ENCODE peak calls at places on chromosomes 2 and 18, in ten cellular contexts. H is H9; X is kidney; W is cardiac muscle cell; D is stomach; V is fibroblast of lung; S is K562; P is keratinocyte; U is heart right ventricle; T is CD8-positive, alpha-beta T cell. E is an unnamed sample.

GRCh38 chr2:15748736-15749323 is 157.2 kb downstream of the DDX1 start:
- DNase-seq in P (no peak), V (no peak), T (no peak), U (no peak), X (no peak), D (peak; percentile 35), S (peak; percentile 79), W (peak; percentile 83), H (peak; percentile 86), E (no peak)

GRCh38 chr2:158810761-158811470 is 15.8 kb downstream of the DAPL1 start:
- DNase-seq in P (no peak), W (no peak), H (no peak), V (no peak), X (no peak), D (no peak), T (no peak), S (no peak), U (no peak), E (no peak)

GRCh38 chr2:168962636-168963035 is 61.5 kb downstream of the G6PC2 start:
- DNase-seq in W (no peak), X (no peak), H (no peak), S (no peak), V (peak; percentile 12), P (no peak), D (no peak), U (no peak), T (no peak), E (no peak)

GRCh38 chr2:178761759-178762371 is 45.4 kb downstream of the TTN start:
- DNase-seq in D (no peak), X (no peak), H (no peak), W (peak; percentile 53), U (no peak), V (peak; percentile 36), T (no peak), S (peak; percentile 35), P (no peak), E (no peak)

GRCh38 chr2:68908392-68908970 is 37.3 kb upstream of the BMP10 start:
- DNase-seq in T (peak; percentile 86), H (peak; percentile 72), X (peak; percentile 89), W (no peak), V (peak; percentile 96), P (peak; percentile 78), S (peak; percentile 58), D (peak; percentile 87), U (peak; percentile 50), E (no peak)

GRCh38 chr2:195561205-195562032 is 95.6 kb upstream of the SLC39A10 start:
- DNase-seq in W (no peak), T (no peak), X (no peak), S (no peak), D (no peak), P (no peak), U (no peak), H (no peak), V (peak; percentile 97), E (no peak)

GRCh38 chr2:10079931-10080535 is at the start of gene CYS1:
- DNase-seq in H (peak; percentile 59), P (no peak), S (peak; percentile 60), X (peak; percentile 88), D (no peak), W (peak; percentile 52), T (no peak), V (peak; percentile 15), U (no peak), E (no peak)

GRCh38 chr2:158726906-158727592 is 68.1 kb upstream of the DAPL1 start:
- DNase-seq in D (no peak), T (no peak), X (peak; percentile 52), P (no peak), V (no peak), S (no peak), H (no peak), U (no peak), W (no peak), E (no peak)

GRCh38 chr2:64769392-64770044 is 115.8 kb upstream of the SERTAD2 start:
- DNase-seq in P (no peak), X (no peak), V (no peak), T (no peak), S (no peak), D (no peak), U (no peak), W (no peak), H (no peak), E (no peak)

GRCh38 chr2:60659026-60659425 is 97.0 kb upstream of the PAPOLG start:
- DNase-seq in X (no peak), W (no peak), P (no peak), D (no peak), U (no peak), V (no peak), S (peak; percentile 19), H (no peak), T (no peak), E (no peak)
- TF ChIP-seq CTCF in X (no peak), W (no peak), P (peak; percentile 8), D (no peak), U (no peak), V (no peak), S (peak; percentile 34), H (peak; percentile 52), T (no peak), E (no peak)

GRCh38 chr2:170401187-170401586 is 223.2 kb downstream of the MYO3B start:
- DNase-seq in S (no peak), X (no peak), D (no peak), T (no peak), H (no peak), P (no peak), W (no peak), V (no peak), U (no peak), E (no peak)
- TF ChIP-seq CTCF in S (no peak), X (no peak), D (no peak), T (no peak), H (no peak), P (no peak), W (no peak), V (no peak), U (no peak), E (no peak)

DNA sequence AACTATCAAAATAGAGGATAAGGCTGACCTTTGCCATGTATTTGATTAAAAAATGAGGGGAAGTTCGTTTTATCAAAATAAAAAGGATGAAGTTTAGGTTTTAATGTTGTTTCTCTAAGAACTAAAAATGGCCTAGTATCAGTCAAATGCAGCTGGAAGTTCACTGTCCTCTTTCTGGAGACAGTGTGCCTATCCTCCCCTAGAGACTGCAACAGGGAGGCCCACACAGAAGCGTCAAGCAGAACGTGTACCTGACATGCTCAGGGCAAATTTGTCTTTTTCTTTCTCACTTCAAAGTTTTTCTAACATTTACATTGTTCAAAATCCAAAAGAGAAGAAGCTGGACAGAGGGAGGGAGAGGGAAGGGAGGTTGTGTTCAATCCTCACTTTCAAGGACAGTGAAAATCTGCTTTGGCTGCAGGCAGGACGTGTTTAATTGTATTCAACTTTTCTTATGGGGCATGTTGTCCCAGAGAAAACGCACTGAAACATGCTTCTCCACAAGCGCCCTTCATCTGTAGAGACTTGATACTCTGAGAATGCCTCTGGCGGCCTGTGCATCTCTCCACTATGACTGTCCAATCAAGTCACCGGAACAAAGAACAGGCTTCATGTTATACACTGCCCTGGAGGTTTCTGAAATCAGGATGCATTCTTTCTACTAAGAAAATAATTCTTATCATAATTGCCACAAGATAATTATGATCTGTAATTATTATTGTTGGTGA is 65.1 kb downstream of the FAM210A start:
- DNase-seq in H (no peak), X (no peak), U (no peak), T (no peak), W (no peak), S (no peak), P (no peak), D (no peak), V (no peak), E (no peak)
- TF ChIP-seq CTCF in H (no peak), X (no peak), U (no peak), T (no peak), W (no peak), S (no peak), P (no peak), D (no peak), V (no peak), E (no peak)

GRCh38 chr18:36733150-36733549 is 95.7 kb downstream of the TPGS2 start:
- DNase-seq in S (no peak), T (no peak), X (no peak), P (no peak), V (no peak), U (no peak), H (no peak), D (no peak), W (no peak), E (no peak)
- TF ChIP-seq CTCF in S (no peak), T (no peak), X (no peak), P (no peak), V (no peak), U (no peak), H (peak; percentile 39), D (no peak), W (no peak), E (no peak)

GRCh38 chr2:208077286-208077685 is 47.0 kb downstream of the CRYGD start:
- DNase-seq in D (no peak), U (no peak), H (no peak), W (no peak), T (no peak), V (peak; percentile 37), P (no peak), S (no peak), X (no peak), E (no peak)

GRCh38 chr2:208069186-208069585 is 43.9 kb upstream of the PLEKHM3 start:
- DNase-seq in S (no peak), H (no peak), W (no peak), T (no peak), D (no peak), U (no peak), X (no peak), V (peak; percentile 17), P (no peak), E (no peak)

GRCh38 chr2:208072250-208072892 is 47.0 kb upstream of the PLEKHM3 start:
- DNase-seq in U (peak; percentile 62), V (peak; percentile 54), P (peak; percentile 21), S (peak; percentile 62), W (peak; percentile 78), X (peak; percentile 73), D (peak; percentile 64), T (peak; percentile 66), H (peak; percentile 77), E (no peak)

GRCh38 chr2:208074610-208075356 is 49.5 kb upstream of the PLEKHM3 start:
- DNase-seq in H (no peak), V (no peak), U (no peak), X (no peak), S (no peak), T (no peak), D (no peak), P (no peak), W (no peak), E (no peak)
- TF ChIP-seq CTCF in H (no peak), V (no peak), U (no peak), X (no peak), S (no peak), T (no peak), D (no peak), P (no peak), W (no peak), E (no peak)

DNA sequence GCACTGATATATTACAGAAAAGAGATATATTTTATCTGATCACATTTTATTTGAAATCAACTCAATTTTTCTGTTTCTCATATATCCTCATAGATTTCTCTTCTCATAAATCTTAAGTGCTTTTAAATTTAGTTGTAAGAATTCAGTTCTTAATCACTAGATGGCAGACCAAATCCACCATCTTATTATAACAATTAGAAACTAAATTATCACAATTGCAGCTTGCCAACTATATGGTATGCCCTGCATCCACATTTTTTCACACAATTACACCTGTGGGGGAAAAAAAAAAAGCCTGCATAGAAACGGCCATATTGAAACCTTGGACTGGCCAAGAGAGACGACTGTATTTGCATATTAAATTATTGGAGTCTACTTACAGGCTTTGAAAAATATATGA is 64.4 kb downstream of the COL5A2 start:
- DNase-seq in X (no peak), W (no peak), T (no peak), S (no peak), V (no peak), H (no peak), U (no peak), D (no peak), P (no peak), E (no peak)
- TF ChIP-seq CTCF in X (no peak), W (peak; percentile 16), T (no peak), S (no peak), V (peak; percentile 4), H (peak; percentile 23), U (peak; percentile 49), D (no peak), P (no peak), E (peak; percentile 45)

E was measured in osteocyte.